ENCODE peak calls at places on chromosome 15, in six cellular contexts. One of them, this sample, is unnamed. For H3K9me3, the result is how much of the 10 kb centered on the place peaks cover.

GRCh38 chr15:80931721-80932609 is 57.7 kb downstream of the MESD start:
- DNase-seq in osteoblast: peak
- DNase-seq in HCT116: no peak
- DNase-seq in cardiac muscle cell: no peak
- DNase-seq in heart left ventricle: peak
- DNase-seq in spleen: peak
- DNase-seq in this sample: no peak

GRCh38 chr15:66565731-66566130 is at the start of gene LCTL:
- DNase-seq in osteoblast: peak
- DNase-seq in HCT116: no peak
- DNase-seq in cardiac muscle cell: peak
- DNase-seq in heart left ventricle: no peak
- DNase-seq in spleen: peak
- DNase-seq in this sample: no peak

GRCh38 chr15:89495638-89496145 is 691 bp downstream of the RHCG start:
- DNase-seq in osteoblast: no peak
- DNase-seq in HCT116: no peak
- DNase-seq in cardiac muscle cell: no peak
- DNase-seq in heart left ventricle: no peak
- DNase-seq in spleen: no peak
- DNase-seq in this sample: no peak

GRCh38 chr15:98863983-98864382 is 143.6 kb downstream of the PGPEP1L start:
- DNase-seq in osteoblast: no peak
- DNase-seq in HCT116: no peak
- DNase-seq in cardiac muscle cell: no peak
- DNase-seq in heart left ventricle: no peak
- DNase-seq in spleen: no peak
- DNase-seq in this sample: no peak

GRCh38 chr15:26038693-26039092 is 175.6 kb upstream of the ATP10A start:
- DNase-seq in osteoblast: no peak
- DNase-seq in HCT116: no peak
- DNase-seq in cardiac muscle cell: no peak
- DNase-seq in heart left ventricle: no peak
- DNase-seq in spleen: no peak
- DNase-seq in this sample: no peak

GRCh38 chr15:66424963-66425612 is 38.4 kb downstream of the MAP2K1 start:
- DNase-seq in osteoblast: no peak
- DNase-seq in HCT116: no peak
- DNase-seq in cardiac muscle cell: no peak
- DNase-seq in heart left ventricle: no peak
- DNase-seq in spleen: no peak
- DNase-seq in this sample: no peak

GRCh38 chr15:35078221-35078915 is 6.7 kb downstream of the NANOGP8 start:
- DNase-seq in osteoblast: peak
- DNase-seq in HCT116: peak
- DNase-seq in cardiac muscle cell: peak
- DNase-seq in heart left ventricle: no peak
- DNase-seq in spleen: no peak
- DNase-seq in this sample: peak

GRCh38 chr15:53844634-53845033 is 85.2 kb upstream of the WDR72 start:
- DNase-seq in osteoblast: no peak
- DNase-seq in HCT116: no peak
- DNase-seq in cardiac muscle cell: no peak
- DNase-seq in heart left ventricle: no peak
- DNase-seq in spleen: no peak
- DNase-seq in this sample: no peak

GRCh38 chr15:74253276-74253921 is 17.3 kb downstream of the CCDC33 start:
- DNase-seq in osteoblast: peak
- DNase-seq in HCT116: no peak
- DNase-seq in cardiac muscle cell: no peak
- DNase-seq in heart left ventricle: no peak
- DNase-seq in spleen: no peak
- DNase-seq in this sample: no peak

GRCh38 chr15:69056365-69056764 is 41.9 kb downstream of the NOX5 start:
- DNase-seq in osteoblast: no peak
- DNase-seq in HCT116: no peak
- DNase-seq in cardiac muscle cell: peak
- DNase-seq in heart left ventricle: no peak
- DNase-seq in spleen: no peak
- DNase-seq in this sample: no peak

GRCh38 chr15:79339588-79340314 is 28.8 kb downstream of the TMED3 start:
- DNase-seq in osteoblast: no peak
- DNase-seq in HCT116: peak
- DNase-seq in cardiac muscle cell: peak
- DNase-seq in heart left ventricle: no peak
- DNase-seq in spleen: no peak
- DNase-seq in this sample: peak

GRCh38 chr15:77430213-77430612 is 9.5 kb downstream of the HMG20A start:
- DNase-seq in osteoblast: no peak
- DNase-seq in HCT116: no peak
- DNase-seq in cardiac muscle cell: no peak
- DNase-seq in heart left ventricle: no peak
- DNase-seq in spleen: no peak
- DNase-seq in this sample: no peak

DNA sequence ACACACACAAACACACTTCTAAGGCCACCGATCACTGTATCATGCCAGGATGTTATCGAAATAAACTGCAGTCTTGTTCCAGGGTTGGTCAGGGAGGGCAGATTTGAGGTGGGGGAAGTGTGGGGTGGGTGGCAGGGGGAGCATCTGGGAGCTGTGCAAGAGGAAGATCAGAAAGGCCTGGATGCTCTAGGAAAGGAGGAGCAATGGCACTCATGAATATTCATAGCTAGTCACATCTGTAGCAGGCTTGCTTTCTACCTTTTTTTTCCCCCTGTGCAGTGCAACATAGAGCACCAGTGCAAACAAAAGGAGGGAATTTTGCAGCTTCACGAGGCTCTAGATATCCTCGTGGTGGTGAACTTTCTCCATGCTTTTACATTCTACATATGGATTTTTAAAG is 84.9 kb downstream of the MEIS2 start:
- DNase-seq in osteoblast: no peak
- DNase-seq in HCT116: no peak
- DNase-seq in cardiac muscle cell: no peak
- DNase-seq in heart left ventricle: no peak
- DNase-seq in spleen: no peak
- DNase-seq in this sample: no peak
- H3K27ac ChIP-seq in osteoblast: no peak
- H3K27ac ChIP-seq in HCT116: no peak
- H3K27ac ChIP-seq in cardiac muscle cell: peak
- H3K27ac ChIP-seq in heart left ventricle: peak
- H3K27ac ChIP-seq in spleen: no peak
- H3K27ac ChIP-seq in this sample: no peak

DNA sequence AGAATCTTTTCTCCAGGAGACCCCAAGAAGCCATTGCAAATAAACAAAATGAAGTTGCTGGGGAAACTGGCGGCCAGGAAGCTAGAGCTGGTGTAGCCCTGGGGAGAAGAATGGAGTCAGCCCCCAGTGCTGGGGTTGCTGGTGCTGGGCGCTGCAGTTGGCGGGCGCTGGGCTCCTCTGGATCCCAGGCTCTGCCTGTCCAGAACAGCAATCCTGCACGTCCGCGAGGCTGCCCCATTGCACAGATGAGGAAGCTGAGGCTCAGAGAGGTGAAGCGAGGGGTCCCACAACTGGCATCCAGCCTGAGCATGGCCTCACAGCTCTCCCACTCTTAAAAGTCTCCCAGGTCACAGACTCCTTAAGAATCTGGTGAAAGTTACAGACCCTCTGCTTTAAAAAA is 161.1 kb downstream of the OR4M2 start:
- DNase-seq in osteoblast: peak
- DNase-seq in HCT116: no peak
- DNase-seq in cardiac muscle cell: no peak
- DNase-seq in heart left ventricle: no peak
- DNase-seq in spleen: no peak
- DNase-seq in this sample: no peak
- H3K9me3 ChIP-seq in osteoblast: under half
- H3K9me3 ChIP-seq in HCT116: under half
- H3K9me3 ChIP-seq in cardiac muscle cell: under half
- H3K9me3 ChIP-seq in heart left ventricle: under half
- H3K9me3 ChIP-seq in spleen: under half
- H3K9me3 ChIP-seq in this sample: under half

GRCh38 chr15:63473749-63473998 is 30.7 kb upstream of the USP3 start:
- DNase-seq in osteoblast: no peak
- DNase-seq in HCT116: no peak
- DNase-seq in cardiac muscle cell: no peak
- DNase-seq in heart left ventricle: no peak
- DNase-seq in spleen: no peak
- DNase-seq in this sample: no peak

GRCh38 chr15:63474810-63475316 is 29.5 kb upstream of the USP3 start:
- DNase-seq in osteoblast: no peak
- DNase-seq in HCT116: no peak
- DNase-seq in cardiac muscle cell: no peak
- DNase-seq in heart left ventricle: no peak
- DNase-seq in spleen: peak
- DNase-seq in this sample: no peak

GRCh38 chr15:63473007-63473748 is 31.2 kb upstream of the USP3 start:
- DNase-seq in osteoblast: no peak
- DNase-seq in HCT116: no peak
- DNase-seq in cardiac muscle cell: no peak
- DNase-seq in heart left ventricle: no peak
- DNase-seq in spleen: no peak
- DNase-seq in this sample: no peak

GRCh38 chr15:63475670-63476069 is 28.7 kb upstream of the USP3 start:
- DNase-seq in osteoblast: no peak
- DNase-seq in HCT116: no peak
- DNase-seq in cardiac muscle cell: no peak
- DNase-seq in heart left ventricle: no peak
- DNase-seq in spleen: no peak
- DNase-seq in this sample: no peak

GRCh38 chr15:63473999-63474809 is 30.2 kb upstream of the USP3 start:
- DNase-seq in osteoblast: peak
- DNase-seq in HCT116: no peak
- DNase-seq in cardiac muscle cell: peak
- DNase-seq in heart left ventricle: no peak
- DNase-seq in spleen: peak
- DNase-seq in this sample: peak
- H3K27ac ChIP-seq in osteoblast: peak
- H3K27ac ChIP-seq in HCT116: no peak
- H3K27ac ChIP-seq in cardiac muscle cell: peak
- H3K27ac ChIP-seq in heart left ventricle: no peak
- H3K27ac ChIP-seq in spleen: peak
- H3K27ac ChIP-seq in this sample: no peak

GRCh38 chr15:46525984-46526725 is 891.3 kb downstream of the SQOR start:
- DNase-seq in osteoblast: no peak
- DNase-seq in HCT116: no peak
- DNase-seq in cardiac muscle cell: no peak
- DNase-seq in heart left ventricle: no peak
- DNase-seq in spleen: no peak
- DNase-seq in this sample: no peak
- H3K9me3 ChIP-seq in osteoblast: under half
- H3K9me3 ChIP-seq in HCT116: under half
- H3K9me3 ChIP-seq in cardiac muscle cell: under half
- H3K9me3 ChIP-seq in heart left ventricle: under half
- H3K9me3 ChIP-seq in spleen: under half
- H3K9me3 ChIP-seq in this sample: under half

GRCh38 chr15:85071061-85071460 is 89.4 kb downstream of the PDE8A start:
- DNase-seq in osteoblast: no peak
- DNase-seq in HCT116: no peak
- DNase-seq in cardiac muscle cell: no peak
- DNase-seq in heart left ventricle: no peak
- DNase-seq in spleen: no peak
- DNase-seq in this sample: no peak

GRCh38 chr15:85073556-85074194 is 92.0 kb downstream of the PDE8A start:
- DNase-seq in osteoblast: peak
- DNase-seq in HCT116: no peak
- DNase-seq in cardiac muscle cell: no peak
- DNase-seq in heart left ventricle: no peak
- DNase-seq in spleen: no peak
- DNase-seq in this sample: no peak

GRCh38 chr15:85071534-85071933 is 89.9 kb downstream of the PDE8A start:
- DNase-seq in osteoblast: no peak
- DNase-seq in HCT116: no peak
- DNase-seq in cardiac muscle cell: no peak
- DNase-seq in heart left ventricle: no peak
- DNase-seq in spleen: no peak
- DNase-seq in this sample: no peak

DNA sequence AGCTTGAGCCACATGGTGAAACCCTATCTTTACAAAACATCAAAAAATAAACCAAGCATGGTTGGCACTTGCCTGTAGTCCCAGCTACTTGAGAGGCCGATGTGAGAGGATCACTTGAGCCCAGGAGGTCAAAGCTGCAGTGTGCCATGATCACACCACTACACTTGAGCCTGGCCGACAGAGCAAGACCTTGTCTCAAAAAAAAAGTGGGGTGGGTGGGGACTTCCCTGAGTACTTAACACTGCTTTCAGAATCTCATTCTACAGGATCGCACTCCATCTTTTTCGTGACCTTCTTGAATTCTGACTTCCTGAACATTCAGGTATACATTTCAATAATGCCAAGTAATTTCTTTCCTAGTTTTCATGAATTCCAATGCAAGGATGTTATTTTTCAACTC is 91.3 kb downstream of the PDE8A start:
- DNase-seq in osteoblast: no peak
- DNase-seq in HCT116: no peak
- DNase-seq in cardiac muscle cell: no peak
- DNase-seq in heart left ventricle: no peak
- DNase-seq in spleen: no peak
- DNase-seq in this sample: no peak
- H3K27ac ChIP-seq in osteoblast: no peak
- H3K27ac ChIP-seq in HCT116: no peak
- H3K27ac ChIP-seq in cardiac muscle cell: no peak
- H3K27ac ChIP-seq in heart left ventricle: no peak
- H3K27ac ChIP-seq in spleen: no peak
- H3K27ac ChIP-seq in this sample: no peak